ENCODE peak calls at places on chromosomes 13 and 19, in six cellular contexts. F is K562, Y is WTC11, J is H1, K is GM23338, X is GM12878. S is an unnamed sample.

GRCh38 chr19:12675940-12676339 is 5.7 kb downstream of the DHPS start:
- DNase-seq in F (no peak), Y (no peak), J (no peak), K (no peak), X (no peak), S (no peak)

GRCh38 chr13:107020393-107020792 is 452.5 kb upstream of the ARGLU1 start:
- DNase-seq in F (no peak), Y (no peak), J (no peak), K (no peak), X (no peak), S (no peak)

GRCh38 chr13:110346661-110347067 is 39.6 kb downstream of the COL4A2 start:
- DNase-seq in F (no peak), Y (no peak), J (no peak), K (no peak), X (no peak), S (no peak)

GRCh38 chr19:48858984-48859710 is 9.3 kb downstream of the PLEKHA4 start:
- DNase-seq in F (peak), Y (peak), J (peak), K (peak), X (no peak), S (no peak)

GRCh38 chr13:109787135-109787954 is 962 bp upstream of the IRS2 start:
- DNase-seq in F (peak), Y (peak), J (peak), K (peak), X (no peak), S (no peak)

GRCh38 chr19:7917292-7918061 is 2.7 kb upstream of the SNAPC2 start:
- DNase-seq in F (no peak), Y (peak), J (peak), K (peak), X (no peak), S (no peak)

GRCh38 chr13:33349314-33349995 is 63.9 kb upstream of the STARD13 start:
- DNase-seq in F (no peak), Y (peak), J (no peak), K (peak), X (no peak), S (no peak)

GRCh38 chr13:51645154-51645650 is 60.9 kb downstream of the WDFY2 start:
- DNase-seq in F (no peak), Y (no peak), J (no peak), K (peak), X (no peak), S (no peak)

GRCh38 chr13:74978596-74978995 is 503.4 kb downstream of the TBC1D4 start:
- DNase-seq in F (no peak), Y (no peak), J (no peak), K (peak), X (no peak), S (no peak)

GRCh38 chr19:3108775-3109174 is 14.6 kb downstream of the GNA11 start:
- DNase-seq in F (peak), Y (peak), J (peak), K (peak), X (no peak), S (peak)

GRCh38 chr13:61010358-61010757 is 405.3 kb downstream of the PCDH20 start:
- DNase-seq in F (no peak), Y (no peak), J (no peak), K (no peak), X (no peak), S (no peak)

GRCh38 chr19:35144600-35145436 is 1.8 kb downstream of the FXYD7 start:
- DNase-seq in F (peak), Y (peak), J (peak), K (peak), X (no peak), S (no peak)

GRCh38 chr13:51769455-51770127 is 34.4 kb downstream of the DHRS12 start:
- DNase-seq in F (no peak), Y (no peak), J (no peak), K (no peak), X (no peak), S (no peak)

GRCh38 chr13:49791753-49792549 is 531 bp downstream of the KPNA3 start:
- DNase-seq in F (peak), Y (peak), J (peak), K (peak), X (no peak), S (no peak)

GRCh38 chr19:2578391-2578826 is 102.5 kb downstream of the GADD45B start:
- DNase-seq in F (no peak), Y (peak), J (peak), K (peak), X (no peak), S (no peak)

GRCh38 chr19:35030257-35031071 is at the start of gene SCN1B:
- DNase-seq in F (peak), Y (peak), J (peak), K (peak), X (no peak), S (peak)

GRCh38 chr13:48097793-48098192 is 2.9 kb upstream of the MED4 start:
- DNase-seq in F (no peak), Y (no peak), J (no peak), K (no peak), X (no peak), S (no peak)

GRCh38 chr13:53237696-53238095 is 209.1 kb downstream of the OLFM4 start:
- DNase-seq in F (no peak), Y (no peak), J (no peak), K (no peak), X (no peak), S (no peak)

GRCh38 chr19:17739121-17739875 is 12.0 kb upstream of the FCHO1 start:
- DNase-seq in F (peak), Y (no peak), J (no peak), K (peak), X (peak), S (no peak)

GRCh38 chr19:29687244-29687896 is 22.1 kb downstream of the PLEKHF1 start:
- DNase-seq in F (no peak), Y (no peak), J (no peak), K (no peak), X (no peak), S (no peak)

GRCh38 chr13:113976711-113977684 is 3.1 kb upstream of the C13orf46 start:
- DNase-seq in F (no peak), Y (peak), J (no peak), K (no peak), X (no peak), S (no peak)

GRCh38 chr13:89695343-89696257 is 1651.9 kb upstream of the MIR17HG start:
- DNase-seq in F (no peak), Y (peak), J (peak), K (peak), X (no peak), S (peak)

GRCh38 chr13:51916419-51916818 is 54.6 kb downstream of the CCDC70 start:
- DNase-seq in F (no peak), Y (no peak), J (no peak), K (no peak), X (no peak), S (no peak)

GRCh38 chr13:32426191-32426980 is 1.5 kb downstream of the N4BP2L1 start:
- DNase-seq in F (no peak), Y (no peak), J (no peak), K (no peak), X (peak), S (no peak)

GRCh38 chr13:48505597-48506091 is 27.2 kb downstream of the RCBTB2 start:
- DNase-seq in F (no peak), Y (no peak), J (no peak), K (no peak), X (peak), S (no peak)

GRCh38 chr13:48431431-48431830 is 18.5 kb upstream of the LPAR6 start:
- DNase-seq in F (no peak), Y (no peak), J (no peak), K (no peak), X (no peak), S (peak)

GRCh38 chr19:29841559-29842367 is 30.0 kb downstream of the CCNE1 start:
- DNase-seq in F (peak), Y (no peak), J (no peak), K (peak), X (no peak), S (peak)

DNA sequence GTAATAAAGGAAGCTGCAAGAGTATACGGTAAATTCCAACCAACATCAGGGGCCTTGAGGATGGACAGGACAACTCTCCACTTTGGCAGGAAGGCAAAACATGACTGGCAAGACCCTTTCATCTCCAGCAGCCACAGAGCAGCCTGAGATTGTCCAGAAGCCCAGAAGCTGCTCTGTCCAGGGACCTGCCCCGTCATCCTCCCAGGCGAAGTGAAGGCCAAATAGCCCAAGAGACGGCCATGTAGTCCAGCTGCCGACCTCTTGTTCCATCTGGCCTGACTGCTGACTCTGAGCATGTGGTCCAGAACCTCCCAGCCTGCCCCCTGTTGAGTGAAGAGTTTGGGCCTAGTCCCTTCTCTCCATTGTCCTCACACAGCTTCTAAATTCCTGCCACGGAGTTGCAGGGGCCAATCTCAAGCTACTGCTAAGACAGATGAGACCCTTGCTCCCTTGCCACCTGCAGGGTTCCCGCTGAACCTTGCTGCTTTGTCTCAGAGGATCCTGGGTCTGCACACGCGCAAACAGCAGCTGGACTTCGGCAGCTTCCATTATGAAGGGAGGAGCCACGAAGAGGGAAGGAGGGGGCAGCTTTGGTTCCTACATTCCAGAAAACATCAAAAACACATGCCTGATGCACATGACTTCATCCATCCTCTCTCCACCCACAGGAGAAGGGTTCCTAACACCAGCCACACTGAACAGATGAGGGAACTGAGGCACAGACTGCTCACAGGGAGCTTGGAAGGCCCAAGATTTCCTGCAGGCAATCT is 196.9 kb downstream of the KATNAL1 start:
- DNase-seq in F (no peak), Y (no peak), J (no peak), K (no peak), X (no peak), S (no peak)
- TF ChIP-seq CREB1 in F (no peak), Y (no peak), J (no peak), K (no peak), X (no peak), S (no peak)

DNA sequence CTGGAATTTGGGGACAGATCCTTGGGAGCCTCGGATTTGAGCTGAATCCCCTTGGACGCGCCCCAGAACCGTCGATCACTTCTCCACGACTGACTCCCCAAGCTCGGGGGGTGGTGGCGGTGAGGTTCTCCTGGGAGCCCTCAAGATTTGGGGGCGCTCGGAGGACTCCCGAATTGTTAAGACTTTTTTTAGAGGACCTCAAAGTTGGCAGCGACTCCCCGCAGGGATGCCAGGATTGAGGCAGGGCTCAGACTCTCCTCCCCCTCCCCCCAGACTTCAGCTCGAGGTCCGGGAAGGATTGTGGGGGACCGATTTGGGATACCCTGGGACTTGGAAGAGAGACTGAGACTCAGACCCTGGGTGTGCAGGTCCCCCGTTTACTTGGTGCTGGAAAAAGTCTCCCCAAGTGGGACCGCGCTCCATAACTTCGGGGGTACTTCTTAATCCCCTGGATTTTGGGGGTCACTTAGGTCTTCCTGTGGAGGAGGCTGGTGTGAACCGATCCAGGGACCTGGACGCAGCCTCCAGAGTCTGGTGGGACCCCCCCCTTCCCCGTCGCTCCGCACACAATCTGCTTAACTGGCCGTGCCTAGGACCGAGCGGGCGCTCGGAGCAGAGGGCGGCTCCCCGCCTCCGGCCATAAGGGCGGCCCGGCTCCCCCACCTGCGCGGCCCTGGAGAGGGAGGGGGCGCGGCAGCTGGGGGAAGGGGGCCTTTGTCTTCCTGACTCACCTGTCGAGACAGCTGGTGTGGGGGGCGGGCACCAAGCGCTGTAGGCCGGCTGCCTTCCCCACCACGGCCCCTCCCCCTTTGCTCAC is 793 bp downstream of the VASP start:
- DNase-seq in F (peak), Y (peak), J (peak), K (peak), X (no peak), S (no peak)
- TF ChIP-seq CREB1 in F (peak), Y (no peak), J (no peak), K (no peak), X (peak), S (no peak)

GRCh38 chr13:77544365-77544764 is 8.9 kb downstream of the SCEL start:
- DNase-seq in F (no peak), Y (no peak), J (no peak), K (no peak), X (no peak), S (no peak)
- TF ChIP-seq CREB1 in F (no peak), Y (no peak), J (no peak), K (no peak), X (no peak), S (no peak)

GRCh38 chr13:59880468-59880867 is 283.3 kb downstream of the DIAPH3 start:
- DNase-seq in F (no peak), Y (no peak), J (no peak), K (no peak), X (no peak), S (no peak)
- TF ChIP-seq CREB1 in F (no peak), Y (no peak), J (no peak), K (no peak), X (no peak), S (no peak)

S was measured in HepG2.